ENCODE peak calls at places on chromosomes 6 and 20, in seven cellular contexts. A is CD8-positive, alpha-beta memory T cell; V is cardiac muscle cell; W is adipocyte; U is right atrium auricular region; C is NCI-H2171 treated with DMSO at 0.1 percent for 48 hours; R is GM12865. O is an unnamed sample.

GRCh38 chr6:11431455-11431937 is 106.1 kb upstream of the TMEM170B start:
- DNase-seq in A (no peak), V (peak; percentile 43), W (no peak), U (no peak), C (no peak), R (no peak), O (no peak)

GRCh38 chr20:11112837-11113236 is 439.0 kb upstream of the JAG1 start:
- DNase-seq in A (no peak), V (no peak), W (no peak), U (no peak), C (no peak), R (no peak), O (no peak)

GRCh38 chr20:58824843-58825242 is 25.9 kb downstream of the GNAS-AS1 start:
- DNase-seq in A (no peak), V (no peak), W (no peak), U (no peak), C (no peak), R (no peak), O (no peak)

GRCh38 chr6:72149715-72150114 is 263.4 kb downstream of the RIMS1 start:
- DNase-seq in A (no peak), V (no peak), W (no peak), U (no peak), C (no peak), R (no peak), O (no peak)

GRCh38 chr6:132190815-132191175 is 210.5 kb downstream of the MOXD1 start:
- DNase-seq in A (no peak), V (peak; percentile 82), W (peak; percentile 75), U (no peak), C (no peak), R (no peak), O (no peak)

GRCh38 chr6:166998256-166999144 is 697 bp upstream of the CEP43 start:
- DNase-seq in A (peak; percentile 52), V (no peak), W (peak; percentile 69), U (no peak), C (no peak), R (peak; percentile 35), O (no peak)

GRCh38 chr6:43455034-43455747 is at the start of gene DLK2:
- DNase-seq in A (peak; percentile 58), V (no peak), W (peak; percentile 59), U (no peak), C (peak; percentile 65), R (peak; percentile 17), O (peak; percentile 48)

GRCh38 chr20:47365023-47365764 is 8.7 kb upstream of the ZMYND8 start:
- DNase-seq in A (no peak), V (no peak), W (no peak), U (no peak), C (no peak), R (no peak), O (no peak)

GRCh38 chr6:43883698-43884659 is 114.0 kb downstream of the VEGFA start:
- DNase-seq in A (no peak), V (peak; percentile 25), W (no peak), U (no peak), C (no peak), R (peak; percentile 63), O (peak; percentile 11)

GRCh38 chr20:61370841-61371303 is 118.8 kb downstream of the CDH4 start:
- DNase-seq in A (no peak), V (no peak), W (no peak), U (no peak), C (no peak), R (no peak), O (peak; percentile 70)

GRCh38 chr6:32623693-32624092 is 13.5 kb upstream of the HLA-DQA1 start:
- DNase-seq in A (no peak), V (no peak), W (no peak), U (no peak), C (no peak), R (peak; percentile 61), O (no peak)

GRCh38 chr20:62666736-62667529 is 24.6 kb downstream of the SLCO4A1 start:
- DNase-seq in A (no peak), V (peak; percentile 53), W (no peak), U (peak; percentile 85), C (no peak), R (no peak), O (no peak)

GRCh38 chr6:142474446-142475289 is 172.9 kb downstream of the ADGRG6 start:
- DNase-seq in A (no peak), V (peak; percentile 78), W (peak; percentile 78), U (no peak), C (peak; percentile 80), R (peak; percentile 50), O (peak; percentile 69)

GRCh38 chr6:93751969-93752368 is 332.6 kb upstream of the EPHA7 start:
- DNase-seq in A (no peak), V (peak; percentile 12), W (no peak), U (no peak), C (no peak), R (no peak), O (peak; percentile 40)

GRCh38 chr20:25294459-25295385 is 46.8 kb downstream of the PYGB start:
- DNase-seq in A (peak; percentile 71), V (peak; percentile 58), W (peak; percentile 70), U (no peak), C (peak; percentile 27), R (peak; percentile 80), O (peak; percentile 84)

GRCh38 chr20:13312300-13312699 is 91.2 kb downstream of the ISM1 start:
- DNase-seq in A (no peak), V (no peak), W (no peak), U (no peak), C (no peak), R (no peak), O (no peak)

GRCh38 chr20:44858959-44859358 is 26.5 kb upstream of the YWHAB start:
- DNase-seq in A (no peak), V (peak; percentile 10), W (no peak), U (no peak), C (no peak), R (peak; percentile 3), O (peak; percentile 43)

GRCh38 chr20:478949-479429 is 16.7 kb upstream of the TBC1D20 start:
- DNase-seq in A (no peak), V (peak; percentile 76), W (peak; percentile 89), U (no peak), C (peak; percentile 68), R (peak; percentile 73), O (peak; percentile 80)

GRCh38 chr20:20864346-20865096 is 152.1 kb upstream of the RALGAPA2 start:
- DNase-seq in A (no peak), V (peak; percentile 6), W (peak; percentile 8), U (no peak), C (peak; percentile 68), R (no peak), O (peak; percentile 84)

GRCh38 chr20:6718660-6719059 is 48.8 kb upstream of the BMP2 start:
- DNase-seq in A (no peak), V (no peak), W (no peak), U (no peak), C (no peak), R (peak; percentile 8), O (peak; percentile 57)